ENCODE peak calls at places on chromosomes 6 and 20, in five cellular contexts. N is cardiac muscle cell, P is suprapubic skin, O is GM12865, D is tibial nerve. W is an unnamed sample.
A peak's percentile ranks its signal among the peaks of the same experiment; 100 is the strongest.

GRCh38 chr6:73722318-73723060 is 26.5 kb downstream of the CD109 start:
- DNase-seq in N (peak; percentile 77), P (no peak), O (peak; percentile 71), D (no peak), W (no peak)

GRCh38 chr6:19715166-19715558 is 122.0 kb upstream of the ID4 start:
- DNase-seq in N (no peak), P (no peak), D (no peak), O (no peak), W (no peak)

GRCh38 chr6:144744720-144745119 is 459.6 kb downstream of the UTRN start:
- DNase-seq in P (no peak), N (no peak), O (no peak), D (no peak), W (no peak)

GRCh38 chr6:42420741-42421140 is 31.0 kb downstream of the TRERF1 start:
- DNase-seq in P (no peak), N (no peak), O (no peak), D (no peak), W (no peak)

GRCh38 chr6:70298070-70298469 is 4.8 kb downstream of the COL9A1 start:
- DNase-seq in O (no peak), D (no peak), P (no peak), N (no peak), W (no peak)

GRCh38 chr20:48094196-48094749 is 309.0 kb upstream of the SULF2 start:
- DNase-seq in P (no peak), N (no peak), O (no peak), D (no peak), W (no peak)

GRCh38 chr6:129920103-129920798 is 59.1 kb upstream of the TMEM244 start:
- DNase-seq in O (no peak), D (no peak), P (no peak), N (peak; percentile 16), W (no peak)

GRCh38 chr6:7115452-7116223 is 7.9 kb downstream of the RREB1 start:
- DNase-seq in P (no peak), D (no peak), N (peak; percentile 19), O (no peak), W (no peak)

GRCh38 chr6:39887692-39888450 is 46.4 kb downstream of the MOCS1 start:
- DNase-seq in P (no peak), O (no peak), D (peak; percentile 64), N (peak; percentile 98), W (no peak)

GRCh38 chr20:20209684-20210083 is 157.4 kb downstream of the CFAP61 start:
- DNase-seq in O (no peak), D (no peak), N (no peak), P (no peak), W (no peak)

GRCh38 chr6:106666290-106667021 is 37.1 kb downstream of the QRSL1 start:
- DNase-seq in D (no peak), P (no peak), N (no peak), O (peak; percentile 73), W (peak; percentile 75)

GRCh38 chr6:56853541-56853940 is 101.4 kb upstream of the BEND6 start:
- DNase-seq in N (no peak), P (no peak), D (no peak), O (no peak), W (no peak)

GRCh38 chr6:116059713-116060571 is 749 bp downstream of the FRK start:
- DNase-seq in N (peak; percentile 49), P (no peak), D (no peak), O (peak; percentile 46), W (peak; percentile 15)

GRCh38 chr20:59817846-59818245 is 115.6 kb downstream of the SYCP2 start:
- DNase-seq in O (no peak), N (no peak), D (peak; percentile 1), P (peak; percentile 33), W (no peak)

GRCh38 chr6:166587631-166588413 is 1.3 kb upstream of the RAMACL start:
- DNase-seq in P (no peak), N (no peak), D (no peak), O (peak; percentile 70), W (peak; percentile 70)

GRCh38 chr20:34971873-34972235 is 16.2 kb downstream of the MYH7B start:
- DNase-seq in N (no peak), O (no peak), D (no peak), P (no peak), W (no peak)

GRCh38 chr20:64160536-64161495 is 3.4 kb upstream of the MYT1 start:
- DNase-seq in O (no peak), D (no peak), P (no peak), N (no peak), W (no peak)

GRCh38 chr6:148747145-148747492 is 289 bp downstream of the UST start:
- DNase-seq in P (peak; percentile 81), N (peak; percentile 72), O (no peak), D (peak; percentile 30), W (no peak)

GRCh38 chr20:24648481-24648880 is 179.1 kb downstream of the SYNDIG1 start:
- DNase-seq in D (no peak), O (no peak), N (peak; percentile 54), P (no peak), W (no peak)

GRCh38 chr20:37714973-37715657 is 21.3 kb downstream of the CTNNBL1 start:
- DNase-seq in O (no peak), N (peak; percentile 43), P (no peak), D (no peak), W (no peak)

GRCh38 chr6:111427341-111428116 is 55.5 kb downstream of the REV3L start:
- DNase-seq in N (peak; percentile 85), D (no peak), P (no peak), O (peak; percentile 77), W (peak; percentile 48)

GRCh38 chr6:158324136-158324535 is 11.9 kb downstream of the TULP4 start:
- DNase-seq in O (no peak), D (no peak), P (no peak), N (no peak), W (no peak)

GRCh38 chr6:41021832-41022231 is 17.2 kb downstream of the UNC5CL start:
- DNase-seq in P (no peak), N (peak; percentile 40), D (no peak), O (no peak), W (no peak)

GRCh38 chr20:13022401-13023170 is 13.8 kb downstream of the SPTLC3 start:
- DNase-seq in O (no peak), N (peak; percentile 52), D (no peak), P (no peak), W (no peak)

GRCh38 chr20:15475483-15475882 is 1097.8 kb downstream of the KIF16B start:
- DNase-seq in O (peak; percentile 53), N (no peak), P (no peak), D (peak; percentile 10), W (no peak)

GRCh38 chr6:141685416-141685815 is 447.3 kb upstream of the GJE1 start:
- DNase-seq in N (no peak), O (no peak), D (no peak), P (no peak), W (no peak)

GRCh38 chr6:13267142-13267621 is 61.2 kb downstream of the TBC1D7 start:
- DNase-seq in O (no peak), P (no peak), D (no peak), N (peak; percentile 27), W (no peak)

GRCh38 chr20:53899351-53900167 is 170.8 kb downstream of the BCAS1 start:
- DNase-seq in N (peak; percentile 53), O (peak; percentile 88), P (peak; percentile 61), D (no peak), W (peak; percentile 77)

GRCh38 chr6:9140181-9140580 is 704.8 kb upstream of the SLC35B3 start:
- DNase-seq in P (peak; percentile 71), O (no peak), D (no peak), N (no peak), W (no peak)

DNA sequence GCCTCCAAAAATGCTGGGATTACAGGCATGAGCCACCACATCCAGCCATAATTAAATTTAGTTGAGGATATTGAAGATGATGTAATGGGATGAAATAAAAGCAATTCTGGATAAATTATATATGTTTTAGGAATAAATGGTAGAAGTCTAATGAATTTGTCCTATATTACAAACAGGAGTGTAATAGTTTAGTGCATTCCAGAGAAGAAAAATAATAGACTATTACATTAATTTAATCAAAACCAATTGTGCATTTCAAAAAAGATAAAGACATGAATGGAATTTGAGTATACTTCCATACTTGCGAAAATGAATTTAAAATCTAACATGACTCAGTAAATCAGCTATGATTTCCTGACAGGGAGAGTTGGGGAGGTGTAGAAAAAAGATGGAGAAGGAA is 67.3 kb downstream of the AIG1 start:
- DNase-seq in N (no peak), P (no peak), O (no peak), D (no peak), W (no peak)
- H3K4me3 ChIP-seq in N (no peak overlapping the region), P (no peak overlapping the region), O (no peak overlapping the region), D (no peak overlapping the region), W (no peak overlapping the region)

GRCh38 chr6:127966616-127967015 is 65.8 kb upstream of the THEMIS start:
- DNase-seq in P (no peak), O (no peak), N (peak; percentile 5), D (no peak), W (no peak)

GRCh38 chr6:127967708-127968107 is 66.8 kb upstream of the THEMIS start:
- DNase-seq in D (no peak), N (no peak), P (no peak), O (no peak), W (no peak)

GRCh38 chr6:127969701-127970100 is 68.8 kb upstream of the THEMIS start:
- DNase-seq in P (no peak), D (no peak), O (no peak), N (no peak), W (no peak)

GRCh38 chr6:127971386-127971785 is 70.5 kb upstream of the THEMIS start:
- DNase-seq in D (no peak), P (no peak), N (no peak), O (no peak), W (no peak)

DNA sequence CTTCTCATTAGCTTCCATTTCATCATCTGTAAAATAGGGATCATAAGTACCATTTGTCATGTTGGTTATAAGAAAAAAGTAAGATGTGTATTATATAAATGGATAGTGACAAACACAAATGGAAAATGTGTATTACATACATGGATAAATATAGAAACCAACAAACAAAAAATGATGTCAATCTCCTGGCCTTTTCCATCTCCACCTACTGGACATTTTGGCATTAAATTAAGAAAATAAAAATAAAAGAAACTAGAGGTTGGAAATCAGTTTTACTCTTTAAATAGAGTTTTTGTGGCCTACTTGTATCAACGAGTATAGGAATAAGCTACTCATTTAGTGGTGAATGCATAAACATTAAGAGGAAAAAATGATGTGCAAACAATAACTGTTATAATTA is 67.5 kb upstream of the THEMIS start:
- DNase-seq in D (no peak), O (no peak), N (no peak), P (no peak), W (no peak)
- TF ChIP-seq CTCF in D (no peak), O (no peak), N (no peak), P (no peak), W (no peak)

GRCh38 chr6:38701551-38701950 is 1.4 kb downstream of the GLO1 start:
- DNase-seq in N (no peak), D (no peak), O (no peak), P (no peak), W (no peak)
- H3K4me3 ChIP-seq in N (no peak overlapping the region), D (no peak overlapping the region), O (no peak overlapping the region), P (no peak overlapping the region), W (no peak overlapping the region)

GRCh38 chr20:61743606-61744005 is 322.1 kb downstream of the TAF4 start:
- DNase-seq in D (no peak), O (no peak), P (no peak), N (no peak), W (no peak)

GRCh38 chr20:61744691-61745396 is 320.8 kb downstream of the TAF4 start:
- DNase-seq in D (no peak), N (peak; percentile 14), O (no peak), P (no peak), W (no peak)

GRCh38 chr20:61739086-61739831 is 326.4 kb downstream of the TAF4 start:
- DNase-seq in O (no peak), P (no peak), D (no peak), N (no peak), W (no peak)

GRCh38 chr20:61739832-61740118 is 325.9 kb downstream of the TAF4 start:
- DNase-seq in O (no peak), N (no peak), P (no peak), D (no peak), W (no peak)

GRCh38 chr20:61742097-61742805 is 323.4 kb downstream of the TAF4 start:
- DNase-seq in O (no peak), P (no peak), N (no peak), D (no peak), W (no peak)
- TF ChIP-seq CTCF in O (no peak), P (no peak), N (no peak), D (no peak), W (no peak)